ENCODE peak calls at places on chromosomes 3 and 15, in nine cellular contexts. S, R, D, Z, M, C, F, Y and P are unnamed samples.
A peak's percentile ranks its signal among the peaks of the same experiment; 100 is the strongest.

GRCh38 chr15:43187544-43188155 is 2.4 kb downstream of the CCNDBP1 start:
- DNase-seq in C (peak; percentile 61), Y (peak; percentile 24), D (peak; percentile 80), S (peak; percentile 70), Z (peak; percentile 39), M (no peak), R (peak; percentile 41), F (peak; percentile 78), P (peak; percentile 52)

GRCh38 chr3:151316267-151316991 is at the start of gene GPR87:
- DNase-seq in S (no peak), F (peak; percentile 9), D (peak; percentile 49), Z (peak; percentile 95), C (peak; percentile 90), Y (peak; percentile 88), R (peak; percentile 88), M (no peak), P (peak; percentile 63)

GRCh38 chr15:61499371-61499770 is 270.3 kb upstream of the RORA start:
- DNase-seq in Z (no peak), Y (no peak), F (no peak), D (no peak), M (no peak), C (no peak), S (no peak), R (no peak), P (no peak)

GRCh38 chr15:52257734-52258062 is 37.9 kb downstream of the MYO5C start:
- DNase-seq in Y (no peak), R (no peak), F (no peak), S (no peak), C (peak; percentile 93), M (no peak), Z (no peak), D (peak; percentile 13), P (no peak)

GRCh38 chr3:160372780-160373179 is 26.2 kb downstream of the IFT80 start:
- DNase-seq in S (no peak), C (no peak), R (no peak), M (no peak), D (peak; percentile 85), Y (no peak), Z (no peak), F (peak; percentile 83), P (no peak)

GRCh38 chr15:81908111-81908510 is 137.7 kb downstream of the MEX3B start:
- DNase-seq in S (no peak), C (no peak), F (no peak), D (no peak), Z (no peak), M (no peak), Y (no peak), R (no peak), P (no peak)

GRCh38 chr15:33009026-33009425 is 185.5 kb downstream of the FMN1 start:
- DNase-seq in C (no peak), Z (no peak), D (no peak), R (no peak), M (no peak), Y (no peak), S (no peak), F (no peak), P (no peak)

GRCh38 chr3:69181592-69182211 is 59.3 kb upstream of the LMOD3 start:
- DNase-seq in F (peak; percentile 64), S (no peak), R (no peak), C (peak; percentile 43), D (peak; percentile 72), Y (no peak), Z (peak; percentile 76), M (no peak), P (peak; percentile 40)

GRCh38 chr3:12681586-12682371 is 17.9 kb upstream of the RAF1 start:
- DNase-seq in R (no peak), M (no peak), D (peak; percentile 78), Y (no peak), C (no peak), S (no peak), Z (peak; percentile 73), F (peak; percentile 73), P (peak; percentile 57)

GRCh38 chr3:184546252-184546651 is 15.3 kb upstream of the EPHB3 start:
- DNase-seq in F (no peak), D (no peak), S (peak; percentile 25), Y (no peak), Z (no peak), M (peak; percentile 16), C (no peak), R (no peak), P (no peak)

GRCh38 chr15:74470631-74471396 is 9.9 kb upstream of the UBL7 start:
- DNase-seq in C (no peak), R (no peak), M (no peak), Z (no peak), Y (no peak), F (no peak), S (no peak), D (no peak), P (no peak)

GRCh38 chr3:78139166-78139565 is 1099.3 kb downstream of the ROBO2 start:
- DNase-seq in D (peak; percentile 84), C (no peak), Y (no peak), R (peak; percentile 21), M (no peak), F (peak; percentile 59), S (no peak), Z (peak; percentile 23), P (no peak)

GRCh38 chr3:188139466-188139865 is 14.5 kb upstream of the LPP start:
- DNase-seq in S (no peak), D (no peak), C (no peak), Z (no peak), F (no peak), R (no peak), Y (no peak), M (no peak), P (no peak)

GRCh38 chr15:65645392-65645791 is 23.7 kb downstream of the SLC24A1 start:
- DNase-seq in F (no peak), D (no peak), Z (no peak), Y (no peak), M (no peak), R (no peak), S (no peak), C (no peak), P (no peak)

DNA sequence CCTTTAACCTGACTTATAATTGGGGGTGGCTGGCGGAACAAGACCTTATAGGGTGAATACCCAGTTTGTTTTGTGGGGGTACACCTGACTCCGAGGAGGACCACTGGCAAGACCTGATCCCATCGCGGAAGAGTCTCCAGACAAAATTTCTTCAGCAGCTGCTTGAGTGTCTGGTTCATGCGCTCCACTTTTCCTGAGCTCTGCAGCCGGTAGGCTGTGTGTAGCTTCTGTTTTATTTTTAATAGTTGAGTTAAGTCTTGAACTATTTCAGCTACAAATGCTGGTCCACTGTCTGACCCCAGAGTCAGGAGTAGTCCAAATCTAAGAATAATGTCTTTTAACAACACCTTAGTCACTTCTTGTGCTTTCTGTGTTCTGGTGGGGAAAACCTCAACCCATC is 21.2 kb upstream of the NOX5 start:
- DNase-seq in S (no peak), F (no peak), Z (no peak), C (no peak), D (no peak), M (no peak), Y (no peak), R (no peak), P (no peak)
- H3K4me2 ChIP-seq in S (no peak overlapping the region), F (no peak overlapping the region), Z (no peak overlapping the region), C (no peak overlapping the region), D (no peak overlapping the region), M (no peak overlapping the region), Y (no peak overlapping the region), R (no peak overlapping the region), P (no peak overlapping the region)

DNA sequence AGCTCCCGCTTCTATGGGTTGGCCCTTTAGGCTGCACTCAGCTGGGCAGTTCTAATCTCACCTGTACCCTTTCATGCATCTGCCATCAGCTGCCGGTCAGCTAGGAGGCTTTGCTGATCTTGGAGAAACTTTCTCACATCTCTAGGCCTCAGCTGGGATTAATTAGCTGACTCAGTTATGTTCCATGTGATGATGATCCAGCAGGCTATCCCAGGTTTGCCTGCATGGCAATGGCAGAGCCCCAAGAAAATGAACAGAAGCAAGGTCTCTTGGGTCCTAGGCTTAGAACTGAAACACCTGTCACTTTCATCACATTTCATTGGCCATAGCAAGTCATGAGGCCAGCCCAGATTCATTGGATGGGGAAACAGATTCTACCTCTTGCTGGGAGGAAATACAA is 304.6 kb upstream of the TBC1D5 start:
- DNase-seq in D (no peak), R (no peak), M (no peak), Y (no peak), C (no peak), F (no peak), S (no peak), Z (no peak), P (no peak)
- H3K4me2 ChIP-seq in D (no peak overlapping the region), R (no peak overlapping the region), M (no peak overlapping the region), Y (no peak overlapping the region), C (no peak overlapping the region), F (no peak overlapping the region), S (peak overlapping the region; percentile 8), Z (no peak overlapping the region), P (no peak overlapping the region)

DNA sequence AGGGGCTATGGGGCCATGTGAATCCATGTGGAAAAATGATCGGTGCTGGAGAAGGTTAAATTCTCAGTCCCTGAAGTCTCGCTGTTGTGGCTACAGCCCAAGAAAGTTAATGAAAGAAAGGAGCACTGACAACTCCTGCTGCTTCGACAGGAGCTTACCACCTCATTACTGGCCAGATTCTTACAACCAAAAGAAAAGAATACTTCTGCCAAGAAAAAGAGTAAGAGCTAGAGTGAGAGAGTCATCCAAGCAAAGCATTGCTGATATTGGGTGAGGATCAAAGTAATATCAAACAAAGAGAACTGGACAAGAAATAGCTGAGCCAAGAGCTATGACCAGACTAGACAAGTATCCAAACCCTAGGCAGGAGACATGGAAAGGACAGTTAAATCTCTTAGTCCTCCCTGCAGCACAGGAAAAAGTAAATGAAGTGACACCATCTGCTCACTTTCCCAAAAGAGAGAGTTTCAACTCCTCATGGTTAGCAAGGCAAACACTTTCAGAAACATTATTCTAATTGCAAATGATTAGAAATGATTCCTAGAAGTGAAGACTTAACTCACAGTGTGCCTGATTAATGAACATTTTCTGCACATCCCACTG is 348.5 kb upstream of the PLSCR5 start:
- DNase-seq in M (no peak), F (no peak), Z (no peak), C (peak; percentile 16), R (no peak), D (peak; percentile 1), Y (no peak), S (no peak), P (no peak)
- H3K4me2 ChIP-seq in M (no peak overlapping the region), F (no peak overlapping the region), Z (no peak overlapping the region), C (no peak overlapping the region), R (no peak overlapping the region), D (no peak overlapping the region), Y (no peak overlapping the region), S (no peak overlapping the region), P (no peak overlapping the region)

GRCh38 chr3:38836561-38836960 is 20.5 kb upstream of the SCN10A start:
- DNase-seq in Y (no peak), D (no peak), M (no peak), R (no peak), F (no peak), C (peak; percentile 76), Z (no peak), S (no peak), P (no peak)

GRCh38 chr3:38834717-38835116 is 18.7 kb upstream of the SCN10A start:
- DNase-seq in D (no peak), C (no peak), Z (no peak), M (no peak), F (no peak), R (no peak), Y (no peak), S (no peak), P (no peak)

GRCh38 chr3:38837358-38837757 is 21.3 kb upstream of the SCN10A start:
- DNase-seq in R (no peak), C (peak; percentile 61), S (no peak), F (no peak), M (no peak), D (no peak), Z (no peak), Y (no peak), P (no peak)

GRCh38 chr3:38835939-38836338 is 19.9 kb upstream of the SCN10A start:
- DNase-seq in C (no peak), F (no peak), M (no peak), Y (no peak), S (no peak), D (no peak), R (no peak), Z (no peak), P (no peak)

GRCh38 chr3:38834110-38834509 is 18.1 kb upstream of the SCN10A start:
- DNase-seq in D (peak; percentile 81), F (peak; percentile 82), Z (peak; percentile 26), Y (peak; percentile 13), M (peak; percentile 83), S (no peak), C (peak; percentile 81), R (no peak), P (peak; percentile 36)
- H3K4me2 ChIP-seq in D (no peak overlapping the region), F (no peak overlapping the region), Z (no peak overlapping the region), Y (peak overlapping the region; percentile 75), M (no peak overlapping the region), S (no peak overlapping the region), C (no peak overlapping the region), R (no peak overlapping the region), P (no peak overlapping the region)